ENCODE peak calls at places on chromosomes 13 and 19, in nine cellular contexts. I is stimulated activated naive CD4-positive, alpha-beta T cell; V is Caki2; L is cerebellar cortex; K is activated CD4-positive, alpha-beta T cell treated with anti-CD3 and anti-CD28 coated beads, Interleukin-2, amount 10 ng/mL, durations not matched to agents 7 days and 5 days; X is activated naive CD8-positive, alpha-beta T cell treated with anti-CD3 and anti-CD28 coated beads, Interleukin-2, amount 50 U/mL, for 24 hours; G is breast epithelium; U is EL; Y is T47D. O is an unnamed sample.

GRCh38 chr13:75195479-75196111 is 286.4 kb downstream of the TBC1D4 start:
- DNase-seq in I (no peak), V (no peak), L (peak), K (no peak), X (no peak), G (no peak), U (no peak), Y (no peak), O (no peak)

GRCh38 chr19:33292595-33293254 is 9.6 kb downstream of the CEBPA start:
- DNase-seq in I (no peak), V (peak), L (no peak), K (no peak), X (no peak), G (no peak), U (peak), Y (peak), O (no peak)

GRCh38 chr13:110233181-110233641 is 73.7 kb downstream of the COL4A1 start:
- DNase-seq in I (no peak), V (no peak), L (no peak), K (no peak), X (no peak), G (no peak), U (peak), Y (no peak), O (no peak)

GRCh38 chr19:29325241-29325975 is 112.5 kb upstream of the UQCRFS1 start:
- DNase-seq in I (no peak), V (no peak), L (no peak), K (no peak), X (no peak), G (no peak), U (no peak), Y (no peak), O (no peak)

GRCh38 chr19:48812094-48812929 is 1.5 kb upstream of the BCAT2 start:
- DNase-seq in I (peak), V (peak), L (peak), K (peak), X (peak), G (peak), U (peak), Y (peak), O (peak)

GRCh38 chr19:46351241-46352041 is 4.6 kb downstream of the PPP5C start:
- DNase-seq in I (peak), V (peak), L (no peak), K (peak), X (peak), G (no peak), U (peak), Y (peak), O (no peak)

GRCh38 chr13:113792821-113793717 is 34.0 kb downstream of the TMEM255B start:
- DNase-seq in I (no peak), V (no peak), L (no peak), K (no peak), X (no peak), G (no peak), U (no peak), Y (no peak), O (no peak)

GRCh38 chr19:46495789-46496099 is at the start of gene PNMA8B:
- DNase-seq in I (peak), V (no peak), L (peak), K (peak), X (no peak), G (peak), U (no peak), Y (no peak), O (no peak)

GRCh38 chr13:75749407-75749806 is 113.3 kb downstream of the LMO7 start:
- DNase-seq in I (no peak), V (no peak), L (peak), K (no peak), X (no peak), G (no peak), U (peak), Y (no peak), O (no peak)

GRCh38 chr13:102948006-102948405 is 102.2 kb downstream of the ERCC5 start:
- DNase-seq in I (no peak), V (no peak), L (peak), K (no peak), X (no peak), G (no peak), U (no peak), Y (peak), O (no peak)

GRCh38 chr19:17045907-17046502 is 19.4 kb upstream of the CPAMD8 start:
- DNase-seq in I (no peak), V (no peak), L (no peak), K (no peak), X (no peak), G (no peak), U (no peak), Y (no peak), O (no peak)

GRCh38 chr19:39481229-39481545 is 549 bp downstream of the TIMM50 start:
- DNase-seq in I (no peak), V (no peak), L (no peak), K (no peak), X (no peak), G (no peak), U (no peak), Y (no peak), O (no peak)

GRCh38 chr19:7550169-7550770 is 14.8 kb downstream of the PNPLA6 start:
- DNase-seq in I (no peak), V (no peak), L (no peak), K (no peak), X (no peak), G (no peak), U (no peak), Y (no peak), O (no peak)

GRCh38 chr13:112782433-112783010 is 92.7 kb downstream of the ATP11A start:
- DNase-seq in I (no peak), V (no peak), L (peak), K (no peak), X (no peak), G (no peak), U (no peak), Y (no peak), O (no peak)

GRCh38 chr13:48009298-48009697 is 8.2 kb upstream of the SUCLA2 start:
- DNase-seq in I (no peak), V (no peak), L (no peak), K (no peak), X (no peak), G (peak), U (peak), Y (peak), O (no peak)

GRCh38 chr13:105167385-105167784 is 1368.1 kb downstream of the EFNB2 start:
- DNase-seq in I (no peak), V (no peak), L (no peak), K (no peak), X (no peak), G (no peak), U (no peak), Y (no peak), O (no peak)

GRCh38 chr19:11041966-11042627 is 47.2 kb upstream of the LDLR start:
- DNase-seq in I (no peak), V (no peak), L (no peak), K (no peak), X (no peak), G (peak), U (no peak), Y (peak), O (no peak)

GRCh38 chr19:43430142-43430710 is 15.5 kb downstream of the TEX101 start:
- DNase-seq in I (peak), V (no peak), L (no peak), K (peak), X (no peak), G (no peak), U (peak), Y (no peak), O (no peak)